ENCODE peak calls at places on chromosomes 5 and 9, in six cellular contexts. U, T, M, E, C and Z are unnamed samples.

GRCh38 chr9:124780060-124780756 is 3.3 kb downstream of the OLFML2A start:
- DNase-seq in U (no peak), T (no peak), M (no peak), E (no peak), C (no peak), Z (no peak)

GRCh38 chr5:1909346-1909985 is 26.7 kb upstream of the IRX4 start:
- DNase-seq in U (no peak), T (no peak), M (no peak), E (no peak), C (no peak), Z (no peak)

GRCh38 chr9:123640792-123641222 is 284.8 kb downstream of the CRB2 start:
- DNase-seq in U (no peak), T (no peak), M (no peak), E (no peak), C (no peak), Z (no peak)

GRCh38 chr9:106421772-106422171 is 441.2 kb upstream of the ZNF462 start:
- DNase-seq in U (no peak), T (no peak), M (no peak), E (no peak), C (no peak), Z (no peak)

GRCh38 chr5:33229216-33229615 is 211.5 kb upstream of the TARS1 start:
- DNase-seq in U (no peak), T (no peak), M (no peak), E (no peak), C (no peak), Z (no peak)

GRCh38 chr5:73440262-73440661 is 8.3 kb downstream of the FOXD1 start:
- DNase-seq in U (no peak), T (no peak), M (no peak), E (no peak), C (no peak), Z (no peak)

GRCh38 chr9:99052849-99053715 is 51.8 kb upstream of the TGFBR1 start:
- DNase-seq in U (no peak), T (no peak), M (no peak), E (no peak), C (no peak), Z (no peak)

GRCh38 chr5:68891718-68892117 is 202.1 kb upstream of the SLC30A5 start:
- DNase-seq in U (no peak), T (no peak), M (no peak), E (no peak), C (no peak), Z (no peak)

GRCh38 chr5:9112520-9113291 is 433.2 kb downstream of the SEMA5A start:
- DNase-seq in U (no peak), T (peak), M (peak), E (no peak), C (no peak), Z (no peak)

GRCh38 chr5:114467729-114468128 is 105.9 kb downstream of the KCNN2 start:
- DNase-seq in U (no peak), T (peak), M (no peak), E (no peak), C (no peak), Z (no peak)

GRCh38 chr9:124191691-124192208 is 66.0 kb upstream of the NEK6 start:
- DNase-seq in U (no peak), T (no peak), M (no peak), E (no peak), C (no peak), Z (no peak)

GRCh38 chr5:95261369-95262175 is 23.3 kb downstream of the MCTP1 start:
- DNase-seq in U (peak), T (peak), M (peak), E (no peak), C (no peak), Z (peak)

GRCh38 chr5:27124590-27124989 is 86.2 kb upstream of the CDH9 start:
- DNase-seq in U (no peak), T (peak), M (peak), E (no peak), C (no peak), Z (peak)

GRCh38 chr5:91182763-91183162 is 200.4 kb downstream of the ARRDC3 start:
- DNase-seq in U (peak), T (no peak), M (peak), E (no peak), C (no peak), Z (no peak)

GRCh38 chr5:42951169-42951846 is 88.8 kb downstream of the ANXA2R start:
- DNase-seq in U (no peak), T (peak), M (peak), E (peak), C (no peak), Z (no peak)

GRCh38 chr9:21017092-21017491 is 14.3 kb downstream of the HACD4 start:
- DNase-seq in U (peak), T (peak), M (peak), E (no peak), C (peak), Z (no peak)

GRCh38 chr9:21802418-21803000 is at the start of gene MTAP:
- DNase-seq in U (no peak), T (peak), M (peak), E (peak), C (peak), Z (peak)

GRCh38 chr9:106930477-106930876 is 67.5 kb downstream of the ZNF462 start:
- DNase-seq in U (no peak), T (no peak), M (no peak), E (no peak), C (no peak), Z (no peak)

GRCh38 chr9:134208310-134208841 is 44.0 kb upstream of the RNU6ATAC start:
- DNase-seq in U (no peak), T (no peak), M (no peak), E (no peak), C (no peak), Z (no peak)

GRCh38 chr9:120841930-120842684 is 615 bp downstream of the PSMD5 start:
- DNase-seq in U (no peak), T (peak), M (peak), E (no peak), C (no peak), Z (no peak)

GRCh38 chr5:125888358-125888757 is 534.9 kb upstream of the GRAMD2B start:
- DNase-seq in U (no peak), T (no peak), M (no peak), E (no peak), C (no peak), Z (no peak)

GRCh38 chr9:132879443-132880310 is 979 bp downstream of the SPACA9 start:
- DNase-seq in U (no peak), T (no peak), M (no peak), E (no peak), C (no peak), Z (no peak)

GRCh38 chr9:122138560-122139268 is 20.9 kb downstream of the NDUFA8 start:
- DNase-seq in U (no peak), T (peak), M (no peak), E (no peak), C (no peak), Z (no peak)

GRCh38 chr9:122904466-122904822 is 715 bp downstream of the RC3H2 start:
- DNase-seq in U (no peak), T (peak), M (peak), E (peak), C (no peak), Z (no peak)

GRCh38 chr5:59142927-59143326 is 560.1 kb downstream of the RAB3C start:
- DNase-seq in U (no peak), T (no peak), M (no peak), E (no peak), C (no peak), Z (no peak)

GRCh38 chr5:132270706-132271105 is 13.2 kb downstream of the PDLIM4 start:
- DNase-seq in U (no peak), T (no peak), M (no peak), E (no peak), C (no peak), Z (no peak)

GRCh38 chr5:335740-336038 is 14.2 kb downstream of the AHRR start:
- DNase-seq in U (no peak), T (no peak), M (no peak), E (no peak), C (no peak), Z (no peak)

GRCh38 chr9:33791117-33791516 is 4.2 kb upstream of the PRSS3 start:
- DNase-seq in U (no peak), T (peak), M (peak), E (no peak), C (no peak), Z (no peak)

GRCh38 chr9:2727966-2728613 is 10.8 kb downstream of the KCNV2 start:
- DNase-seq in U (no peak), T (peak), M (peak), E (no peak), C (peak), Z (peak)

GRCh38 chr9:82091610-82092009 is 103.0 kb downstream of the SPATA31D1 start:
- DNase-seq in U (no peak), T (no peak), M (no peak), E (no peak), C (no peak), Z (no peak)

GRCh38 chr9:2697492-2697891 is 19.8 kb upstream of the KCNV2 start:
- DNase-seq in U (no peak), T (no peak), M (no peak), E (no peak), C (no peak), Z (no peak)

GRCh38 chr9:115551396-115551795 is 433.4 kb upstream of the TNC start:
- DNase-seq in U (peak), T (peak), M (peak), E (no peak), C (no peak), Z (no peak)

DNA sequence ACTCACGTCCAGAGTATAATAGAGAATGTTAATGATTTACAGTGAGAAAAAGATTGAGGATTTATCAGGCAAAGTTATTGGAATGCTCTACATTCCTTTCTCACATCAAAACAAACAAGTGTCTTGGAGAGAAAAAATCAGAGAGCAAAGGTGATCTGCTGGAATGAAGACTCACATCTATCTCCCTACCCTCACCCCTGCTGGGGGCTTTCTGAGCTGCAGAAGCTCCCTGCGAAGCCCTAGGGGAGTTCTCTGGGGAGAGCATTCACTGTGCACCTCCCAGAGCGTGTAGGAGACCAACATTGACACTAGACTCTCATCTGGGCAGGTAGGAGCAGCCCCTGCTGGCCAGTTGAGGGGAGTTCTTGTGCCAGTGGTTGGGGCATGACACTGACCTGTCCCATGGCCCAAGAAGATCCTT is 76.6 kb upstream of the ADAMTS16 start:
- DNase-seq in U (no peak), T (no peak), M (no peak), E (no peak), C (no peak), Z (no peak)
- TF ChIP-seq CTCF in U (peak), T (no peak), M (no peak), E (no peak), C (no peak), Z (peak)

GRCh38 chr9:97803167-97804058 is 49.6 kb upstream of the FOXE1 start:
- DNase-seq in U (no peak), T (peak), M (peak), E (peak), C (no peak), Z (no peak)
- H3K4me3 ChIP-seq in U (peak), T (peak), M (peak), E (peak), C (peak), Z (peak)

DNA sequence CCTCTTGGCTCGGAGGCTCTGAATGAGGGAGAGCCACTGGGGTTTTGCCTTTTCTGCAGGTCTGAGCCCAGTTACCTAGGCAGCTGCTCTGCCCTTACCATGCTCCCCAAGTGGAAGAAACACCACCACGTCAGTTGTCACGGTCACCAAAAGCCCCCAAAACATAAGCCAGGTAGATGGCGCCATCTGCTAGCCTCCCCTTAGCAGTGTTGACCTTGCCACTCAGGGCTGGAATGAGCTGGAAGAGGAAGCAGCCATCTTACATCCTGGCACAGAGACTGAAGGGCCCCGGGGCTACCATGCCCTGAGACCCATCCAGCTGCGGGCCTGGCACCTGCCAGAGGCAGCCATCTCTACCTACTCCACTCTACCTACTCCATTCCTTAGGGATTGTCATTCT is 7.4 kb downstream of the ZER1 start:
- DNase-seq in U (no peak), T (no peak), M (no peak), E (no peak), C (no peak), Z (no peak)
- TF ChIP-seq CTCF in U (no peak), T (no peak), M (no peak), E (no peak), C (no peak), Z (no peak)

DNA sequence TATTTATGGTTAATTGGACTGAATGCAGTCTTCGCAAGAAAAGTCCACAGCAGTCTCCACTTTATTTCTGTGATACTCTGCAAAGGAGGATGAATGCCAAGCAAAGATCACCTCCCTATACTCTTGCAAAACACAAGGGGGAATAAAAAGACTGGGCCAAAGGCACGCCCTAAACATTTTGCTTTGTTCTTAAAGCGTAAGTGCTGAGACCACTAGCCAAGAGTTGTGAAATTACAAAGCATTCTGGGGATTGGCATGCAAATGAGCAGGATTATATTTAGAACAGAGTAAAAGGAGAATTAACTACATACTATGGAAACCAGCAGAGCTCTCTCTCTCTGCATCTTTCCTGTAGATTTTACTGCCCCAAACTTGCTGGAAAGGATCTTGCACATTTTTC is 54.5 kb downstream of the DPYSL3 start:
- DNase-seq in U (peak), T (peak), M (peak), E (no peak), C (no peak), Z (peak)
- H3K4me3 ChIP-seq in U (peak), T (no peak), M (peak), E (no peak), C (no peak), Z (peak)

GRCh38 chr5:173325091-173325698 is 3.0 kb downstream of the STC2 start:
- DNase-seq in U (no peak), T (no peak), M (no peak), E (no peak), C (no peak), Z (no peak)
- TF ChIP-seq CTCF in U (no peak), T (no peak), M (no peak), E (no peak), C (no peak), Z (no peak)